ENCODE peak calls at places on chromosomes 1 and 21, in ten cellular contexts. One of them, this sample, is unnamed.

GRCh38 chr1:16067127-16067768 is 6.2 kb downstream of the FAM131C start:
- DNase-seq in GM23248: no peak
- DNase-seq in DND-41: no peak
- DNase-seq in CD8-positive, alpha-beta T cell: no peak
- DNase-seq in prostate gland: no peak
- DNase-seq in right cardiac atrium: no peak
- DNase-seq in A549: peak; percentile 52
- DNase-seq in mesenchymal stem cell: peak; percentile 38
- DNase-seq in neural progenitor cell: peak; percentile 59
- DNase-seq in fibroblast of lung: peak; percentile 31
- DNase-seq in this sample: no peak

GRCh38 chr1:49333946-49334345 is 557.3 kb upstream of the BEND5 start:
- DNase-seq in GM23248: no peak
- DNase-seq in DND-41: no peak
- DNase-seq in CD8-positive, alpha-beta T cell: no peak
- DNase-seq in prostate gland: no peak
- DNase-seq in right cardiac atrium: no peak
- DNase-seq in A549: no peak
- DNase-seq in mesenchymal stem cell: no peak
- DNase-seq in neural progenitor cell: no peak
- DNase-seq in fibroblast of lung: peak; percentile 14
- DNase-seq in this sample: no peak

GRCh38 chr1:226195144-226195543 is 8.6 kb upstream of the ACBD3 start:
- DNase-seq in GM23248: no peak
- DNase-seq in DND-41: no peak
- DNase-seq in CD8-positive, alpha-beta T cell: no peak
- DNase-seq in prostate gland: no peak
- DNase-seq in right cardiac atrium: no peak
- DNase-seq in A549: no peak
- DNase-seq in mesenchymal stem cell: no peak
- DNase-seq in neural progenitor cell: no peak
- DNase-seq in fibroblast of lung: no peak
- DNase-seq in this sample: no peak

GRCh38 chr1:156743367-156744302 is 2.7 kb upstream of the MRPL24 start:
- DNase-seq in GM23248: no peak
- DNase-seq in DND-41: no peak
- DNase-seq in CD8-positive, alpha-beta T cell: no peak
- DNase-seq in prostate gland: no peak
- DNase-seq in right cardiac atrium: no peak
- DNase-seq in A549: no peak
- DNase-seq in mesenchymal stem cell: no peak
- DNase-seq in neural progenitor cell: no peak
- DNase-seq in fibroblast of lung: no peak
- DNase-seq in this sample: no peak

GRCh38 chr1:205343431-205344009 is 13.2 kb downstream of the KLHDC8A start:
- DNase-seq in GM23248: peak; percentile 35
- DNase-seq in DND-41: no peak
- DNase-seq in CD8-positive, alpha-beta T cell: no peak
- DNase-seq in prostate gland: no peak
- DNase-seq in right cardiac atrium: peak; percentile 55
- DNase-seq in A549: peak; percentile 69
- DNase-seq in mesenchymal stem cell: no peak
- DNase-seq in neural progenitor cell: peak; percentile 68
- DNase-seq in fibroblast of lung: no peak
- DNase-seq in this sample: no peak

GRCh38 chr1:35122311-35122710 is 43.1 kb downstream of the ZMYM1 start:
- DNase-seq in GM23248: no peak
- DNase-seq in DND-41: no peak
- DNase-seq in CD8-positive, alpha-beta T cell: no peak
- DNase-seq in prostate gland: no peak
- DNase-seq in right cardiac atrium: no peak
- DNase-seq in A549: no peak
- DNase-seq in mesenchymal stem cell: no peak
- DNase-seq in neural progenitor cell: no peak
- DNase-seq in fibroblast of lung: no peak
- DNase-seq in this sample: no peak

GRCh38 chr1:6483010-6483760 is 8.3 kb downstream of the PLEKHG5 start:
- DNase-seq in GM23248: no peak
- DNase-seq in DND-41: no peak
- DNase-seq in CD8-positive, alpha-beta T cell: no peak
- DNase-seq in prostate gland: no peak
- DNase-seq in right cardiac atrium: no peak
- DNase-seq in A549: no peak
- DNase-seq in mesenchymal stem cell: no peak
- DNase-seq in neural progenitor cell: no peak
- DNase-seq in fibroblast of lung: no peak
- DNase-seq in this sample: no peak

GRCh38 chr1:8047686-8048522 is 21.8 kb upstream of the ERRFI1 start:
- DNase-seq in GM23248: peak; percentile 85
- DNase-seq in DND-41: no peak
- DNase-seq in CD8-positive, alpha-beta T cell: no peak
- DNase-seq in prostate gland: no peak
- DNase-seq in right cardiac atrium: no peak
- DNase-seq in A549: peak; percentile 85
- DNase-seq in mesenchymal stem cell: peak; percentile 90
- DNase-seq in neural progenitor cell: no peak
- DNase-seq in fibroblast of lung: peak; percentile 94
- DNase-seq in this sample: no peak

GRCh38 chr1:245310605-245311531 is 156.1 kb downstream of the KIF26B start:
- DNase-seq in GM23248: peak; percentile 58
- DNase-seq in DND-41: peak; percentile 57
- DNase-seq in CD8-positive, alpha-beta T cell: no peak
- DNase-seq in prostate gland: no peak
- DNase-seq in right cardiac atrium: no peak
- DNase-seq in A549: no peak
- DNase-seq in mesenchymal stem cell: peak; percentile 74
- DNase-seq in neural progenitor cell: peak; percentile 50
- DNase-seq in fibroblast of lung: peak; percentile 20
- DNase-seq in this sample: no peak

GRCh38 chr21:32674731-32675130 is 53.1 kb downstream of the SYNJ1 start:
- DNase-seq in GM23248: no peak
- DNase-seq in DND-41: no peak
- DNase-seq in CD8-positive, alpha-beta T cell: no peak
- DNase-seq in prostate gland: no peak
- DNase-seq in right cardiac atrium: no peak
- DNase-seq in A549: no peak
- DNase-seq in mesenchymal stem cell: no peak
- DNase-seq in neural progenitor cell: no peak
- DNase-seq in fibroblast of lung: no peak
- DNase-seq in this sample: no peak

GRCh38 chr1:63917571-63918394 is 144.0 kb downstream of the ROR1 start:
- DNase-seq in GM23248: peak; percentile 11
- DNase-seq in DND-41: peak; percentile 6
- DNase-seq in CD8-positive, alpha-beta T cell: no peak
- DNase-seq in prostate gland: no peak
- DNase-seq in right cardiac atrium: no peak
- DNase-seq in A549: peak; percentile 51
- DNase-seq in mesenchymal stem cell: no peak
- DNase-seq in neural progenitor cell: peak; percentile 55
- DNase-seq in fibroblast of lung: peak; percentile 63
- DNase-seq in this sample: no peak

GRCh38 chr1:95169544-95169943 is 52.4 kb downstream of the TLCD4 start:
- DNase-seq in GM23248: peak; percentile 13
- DNase-seq in DND-41: no peak
- DNase-seq in CD8-positive, alpha-beta T cell: no peak
- DNase-seq in prostate gland: no peak
- DNase-seq in right cardiac atrium: no peak
- DNase-seq in A549: peak; percentile 90
- DNase-seq in mesenchymal stem cell: no peak
- DNase-seq in neural progenitor cell: no peak
- DNase-seq in fibroblast of lung: peak; percentile 23
- DNase-seq in this sample: no peak

GRCh38 chr21:31339736-31340135 is 4.3 kb downstream of the TIAM1 start:
- DNase-seq in GM23248: no peak
- DNase-seq in DND-41: no peak
- DNase-seq in CD8-positive, alpha-beta T cell: no peak
- DNase-seq in prostate gland: no peak
- DNase-seq in right cardiac atrium: no peak
- DNase-seq in A549: no peak
- DNase-seq in mesenchymal stem cell: no peak
- DNase-seq in neural progenitor cell: no peak
- DNase-seq in fibroblast of lung: no peak
- DNase-seq in this sample: no peak

GRCh38 chr1:164709108-164709507 is 150.1 kb downstream of the PBX1 start:
- DNase-seq in GM23248: no peak
- DNase-seq in DND-41: no peak
- DNase-seq in CD8-positive, alpha-beta T cell: no peak
- DNase-seq in prostate gland: no peak
- DNase-seq in right cardiac atrium: no peak
- DNase-seq in A549: no peak
- DNase-seq in mesenchymal stem cell: peak; percentile 67
- DNase-seq in neural progenitor cell: no peak
- DNase-seq in fibroblast of lung: no peak
- DNase-seq in this sample: no peak

GRCh38 chr1:164708596-164708995 is 149.6 kb downstream of the PBX1 start:
- DNase-seq in GM23248: no peak
- DNase-seq in DND-41: no peak
- DNase-seq in CD8-positive, alpha-beta T cell: no peak
- DNase-seq in prostate gland: no peak
- DNase-seq in right cardiac atrium: no peak
- DNase-seq in A549: no peak
- DNase-seq in mesenchymal stem cell: no peak
- DNase-seq in neural progenitor cell: no peak
- DNase-seq in fibroblast of lung: no peak
- DNase-seq in this sample: no peak

GRCh38 chr1:164706596-164706995 is 147.6 kb downstream of the PBX1 start:
- DNase-seq in GM23248: peak; percentile 47
- DNase-seq in DND-41: no peak
- DNase-seq in CD8-positive, alpha-beta T cell: no peak
- DNase-seq in prostate gland: no peak
- DNase-seq in right cardiac atrium: no peak
- DNase-seq in A549: no peak
- DNase-seq in mesenchymal stem cell: peak; percentile 38
- DNase-seq in neural progenitor cell: peak; percentile 21
- DNase-seq in fibroblast of lung: peak; percentile 56
- DNase-seq in this sample: no peak

GRCh38 chr1:164709541-164710287 is 150.7 kb downstream of the PBX1 start:
- DNase-seq in GM23248: peak; percentile 66
- DNase-seq in DND-41: no peak
- DNase-seq in CD8-positive, alpha-beta T cell: no peak
- DNase-seq in prostate gland: no peak
- DNase-seq in right cardiac atrium: no peak
- DNase-seq in A549: no peak
- DNase-seq in mesenchymal stem cell: no peak
- DNase-seq in neural progenitor cell: no peak
- DNase-seq in fibroblast of lung: peak; percentile 44
- DNase-seq in this sample: no peak

GRCh38 chr1:164707868-164708331 is 148.9 kb downstream of the PBX1 start:
- DNase-seq in GM23248: peak; percentile 98
- DNase-seq in DND-41: no peak
- DNase-seq in CD8-positive, alpha-beta T cell: no peak
- DNase-seq in prostate gland: no peak
- DNase-seq in right cardiac atrium: peak; percentile 45
- DNase-seq in A549: peak; percentile 54
- DNase-seq in mesenchymal stem cell: peak; percentile 77
- DNase-seq in neural progenitor cell: no peak
- DNase-seq in fibroblast of lung: peak; percentile 93
- DNase-seq in this sample: no peak
- H3K4me1 ChIP-seq in GM23248: peaks cover 51% of the 10 kb centered on the region
- H3K4me1 ChIP-seq in DND-41: no peaks in the 10 kb centered on the region
- H3K4me1 ChIP-seq in CD8-positive, alpha-beta T cell: no peaks in the 10 kb centered on the region
- H3K4me1 ChIP-seq in prostate gland: peaks cover 4% of the 10 kb centered on the region
- H3K4me1 ChIP-seq in right cardiac atrium: peaks cover 35% of the 10 kb centered on the region
- H3K4me1 ChIP-seq in A549: peaks cover 75% of the 10 kb centered on the region
- H3K4me1 ChIP-seq in mesenchymal stem cell: peaks cover 3% of the 10 kb centered on the region
- H3K4me1 ChIP-seq in neural progenitor cell: peaks cover 50% of the 10 kb centered on the region
- H3K4me1 ChIP-seq in fibroblast of lung: peaks cover 28% of the 10 kb centered on the region
- H3K4me1 ChIP-seq in this sample: no peaks in the 10 kb centered on the region

GRCh38 chr1:111197598-111198289 is 2.7 kb downstream of the DENND2D start:
- DNase-seq in GM23248: peak; percentile 43
- DNase-seq in DND-41: peak; percentile 80
- DNase-seq in CD8-positive, alpha-beta T cell: peak; percentile 78
- DNase-seq in prostate gland: no peak
- DNase-seq in right cardiac atrium: peak; percentile 52
- DNase-seq in A549: peak; percentile 43
- DNase-seq in mesenchymal stem cell: peak; percentile 33
- DNase-seq in neural progenitor cell: peak; percentile 64
- DNase-seq in fibroblast of lung: peak; percentile 15
- DNase-seq in this sample: peak; percentile 80
- H3K4me1 ChIP-seq in GM23248: peaks cover 21% of the 10 kb centered on the region
- H3K4me1 ChIP-seq in DND-41: peaks cover 100% of the 10 kb centered on the region
- H3K4me1 ChIP-seq in CD8-positive, alpha-beta T cell: peaks cover 62% of the 10 kb centered on the region
- H3K4me1 ChIP-seq in prostate gland: peaks cover 7% of the 10 kb centered on the region
- H3K4me1 ChIP-seq in right cardiac atrium: peaks cover 4% of the 10 kb centered on the region
- H3K4me1 ChIP-seq in A549: no peaks in the 10 kb centered on the region
- H3K4me1 ChIP-seq in mesenchymal stem cell: peaks cover 8% of the 10 kb centered on the region
- H3K4me1 ChIP-seq in neural progenitor cell: no peaks in the 10 kb centered on the region
- H3K4me1 ChIP-seq in fibroblast of lung: peaks cover 12% of the 10 kb centered on the region
- H3K4me1 ChIP-seq in this sample: peaks cover 57% of the 10 kb centered on the region

DNA sequence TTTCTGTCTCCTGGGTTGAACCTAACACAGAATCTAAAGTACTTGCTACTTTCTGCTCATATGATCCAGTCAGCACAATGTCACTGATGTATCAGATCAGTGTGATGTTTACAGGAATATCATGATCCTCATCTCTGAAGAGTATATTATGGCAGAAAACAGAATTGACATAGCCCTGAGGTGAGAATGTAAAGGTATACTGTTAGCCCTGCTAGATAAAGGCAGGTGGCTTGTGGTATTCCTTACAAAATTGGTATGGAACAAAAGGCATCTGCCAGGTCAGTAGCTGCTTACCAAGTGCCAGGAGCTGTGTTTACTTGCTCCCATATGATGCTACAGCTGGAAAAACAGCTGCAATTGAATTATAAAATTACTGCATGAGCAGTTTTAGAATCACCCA is 30.5 kb downstream of the AADACL4 start:
- DNase-seq in GM23248: no peak
- DNase-seq in DND-41: no peak
- DNase-seq in CD8-positive, alpha-beta T cell: no peak
- DNase-seq in prostate gland: no peak
- DNase-seq in right cardiac atrium: no peak
- DNase-seq in A549: no peak
- DNase-seq in mesenchymal stem cell: no peak
- DNase-seq in neural progenitor cell: no peak
- DNase-seq in fibroblast of lung: no peak
- DNase-seq in this sample: no peak
- H3K4me1 ChIP-seq in GM23248: no peaks in the 10 kb centered on the region
- H3K4me1 ChIP-seq in DND-41: no peaks in the 10 kb centered on the region
- H3K4me1 ChIP-seq in CD8-positive, alpha-beta T cell: no peaks in the 10 kb centered on the region
- H3K4me1 ChIP-seq in prostate gland: no peaks in the 10 kb centered on the region
- H3K4me1 ChIP-seq in right cardiac atrium: no peaks in the 10 kb centered on the region
- H3K4me1 ChIP-seq in A549: no peaks in the 10 kb centered on the region
- H3K4me1 ChIP-seq in mesenchymal stem cell: no peaks in the 10 kb centered on the region
- H3K4me1 ChIP-seq in neural progenitor cell: no peaks in the 10 kb centered on the region
- H3K4me1 ChIP-seq in fibroblast of lung: no peaks in the 10 kb centered on the region
- H3K4me1 ChIP-seq in this sample: no peaks in the 10 kb centered on the region

DNA sequence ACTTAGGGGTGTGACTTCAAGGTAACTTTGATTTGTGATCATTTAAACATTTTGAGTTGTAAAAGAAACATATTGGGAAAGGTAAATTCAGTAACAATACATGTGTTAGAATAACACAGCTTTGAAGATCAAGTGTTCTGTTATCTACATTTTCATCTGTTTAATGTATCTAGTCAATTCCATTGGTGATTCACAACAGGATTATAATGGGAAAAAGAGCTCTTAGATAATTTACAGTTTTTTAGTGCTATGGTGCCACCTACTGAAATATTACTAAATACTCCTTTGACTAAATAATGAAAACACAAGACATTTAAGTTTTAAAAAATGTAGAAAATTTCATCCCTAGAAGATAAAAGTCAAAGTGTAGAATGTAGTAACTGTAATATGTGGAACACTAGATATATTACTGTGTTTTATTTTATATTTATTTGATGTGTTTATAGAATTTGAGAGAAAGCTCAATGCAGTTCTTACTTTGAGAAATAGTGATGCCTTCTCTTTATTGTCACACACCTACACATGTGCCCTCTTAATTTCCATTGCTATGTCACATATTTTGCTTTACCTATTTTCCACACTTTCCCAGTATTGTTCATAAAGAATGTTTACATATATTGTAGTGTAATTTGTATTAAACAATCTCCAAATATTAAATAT is 47.4 kb downstream of the PTPRC start:
- DNase-seq in GM23248: peak; percentile 77
- DNase-seq in DND-41: no peak
- DNase-seq in CD8-positive, alpha-beta T cell: no peak
- DNase-seq in prostate gland: no peak
- DNase-seq in right cardiac atrium: no peak
- DNase-seq in A549: peak; percentile 30
- DNase-seq in mesenchymal stem cell: peak; percentile 58
- DNase-seq in neural progenitor cell: no peak
- DNase-seq in fibroblast of lung: peak; percentile 52
- DNase-seq in this sample: peak; percentile 44
- H3K4me1 ChIP-seq in GM23248: peaks cover 51% of the 10 kb centered on the region
- H3K4me1 ChIP-seq in DND-41: peaks cover 50% of the 10 kb centered on the region
- H3K4me1 ChIP-seq in CD8-positive, alpha-beta T cell: peaks cover 88% of the 10 kb centered on the region
- H3K4me1 ChIP-seq in prostate gland: no peaks in the 10 kb centered on the region
- H3K4me1 ChIP-seq in right cardiac atrium: no peaks in the 10 kb centered on the region
- H3K4me1 ChIP-seq in A549: no peaks in the 10 kb centered on the region
- H3K4me1 ChIP-seq in mesenchymal stem cell: no peaks in the 10 kb centered on the region
- H3K4me1 ChIP-seq in neural progenitor cell: peaks cover 14% of the 10 kb centered on the region
- H3K4me1 ChIP-seq in fibroblast of lung: no peaks in the 10 kb centered on the region
- H3K4me1 ChIP-seq in this sample: peaks cover 83% of the 10 kb centered on the region

This sample was measured in naive thymus-derived CD4-positive, alpha-beta T cell.